ENCODE peak calls at places on chromosomes 7 and 10, in nine cellular contexts. O is hepatocyte, G is small intestine, E is cardiac muscle cell, U is neuronal stem cell, D is astrocyte, R is GM12878, C is breast epithelium, N is Panc1. S is an unnamed sample.

GRCh38 chr10:122154733-122155366 is 116.2 kb upstream of the BTBD16 start:
- DNase-seq in C (no peak), U (no peak), N (no peak), E (peak; percentile 42), R (no peak), D (peak; percentile 72), G (no peak), O (peak; percentile 30), S (no peak)

GRCh38 chr7:26293569-26294308 is 2.1 kb downstream of the SNX10 start:
- DNase-seq in U (no peak), R (peak; percentile 83), G (peak; percentile 24), N (no peak), C (no peak), D (no peak), E (no peak), O (no peak), S (peak; percentile 22)

GRCh38 chr10:3136763-3137611 is 35.6 kb downstream of the PITRM1 start:
- DNase-seq in N (no peak), C (no peak), U (no peak), G (no peak), R (no peak), O (no peak), E (no peak), D (peak; percentile 50), S (no peak)

GRCh38 chr10:11335167-11335652 is 276.2 kb downstream of the USP6NL start:
- DNase-seq in E (peak; percentile 53), N (no peak), G (no peak), C (no peak), R (no peak), U (no peak), D (peak; percentile 39), O (peak; percentile 67), S (no peak)

GRCh38 chr10:47316131-47316530 is 6.1 kb upstream of the GDF2 start:
- DNase-seq in R (no peak), U (no peak), N (no peak), O (no peak), E (no peak), C (no peak), D (no peak), G (no peak), S (no peak)

GRCh38 chr7:155361363-155361680 is 63.6 kb downstream of the INSIG1 start:
- DNase-seq in E (no peak), R (no peak), C (no peak), U (no peak), N (no peak), G (no peak), D (no peak), O (no peak), S (no peak)

GRCh38 chr10:79098596-79099015 is 29.8 kb downstream of the ZMIZ1 start:
- DNase-seq in N (no peak), O (no peak), R (peak; percentile 57), E (no peak), U (no peak), C (no peak), D (peak; percentile 79), G (no peak), S (no peak)

GRCh38 chr7:47496064-47496665 is 85.7 kb downstream of the TNS3 start:
- DNase-seq in O (no peak), E (no peak), R (no peak), U (no peak), N (no peak), C (no peak), G (no peak), D (no peak), S (no peak)

GRCh38 chr7:115662120-115662519 is 368.4 kb downstream of the TFEC start:
- DNase-seq in R (no peak), C (no peak), U (no peak), D (peak; percentile 12), G (no peak), E (no peak), O (no peak), N (no peak), S (no peak)

GRCh38 chr10:32367793-32368453 is 21.0 kb upstream of the EPC1 start:
- DNase-seq in U (no peak), R (no peak), O (peak; percentile 81), N (peak; percentile 56), G (peak; percentile 77), C (peak; percentile 68), E (peak; percentile 70), D (peak; percentile 30), S (peak; percentile 56)

GRCh38 chr7:92836489-92837213 is at the start of gene CDK6:
- DNase-seq in E (peak; percentile 88), R (no peak), U (peak; percentile 29), N (no peak), O (peak; percentile 85), G (peak; percentile 48), D (peak; percentile 61), C (peak; percentile 52), S (peak; percentile 44)

GRCh38 chr7:33459340-33459751 is 330.0 kb downstream of the BBS9 start:
- DNase-seq in G (peak; percentile 48), D (peak; percentile 29), C (no peak), E (peak; percentile 69), U (peak; percentile 41), N (peak; percentile 18), R (no peak), O (peak; percentile 46), S (no peak)

GRCh38 chr10:102775973-102776669 is 32.4 kb downstream of the WBP1L start:
- DNase-seq in U (no peak), D (peak; percentile 93), O (peak; percentile 86), G (no peak), C (no peak), E (peak; percentile 51), N (no peak), R (no peak), S (no peak)

GRCh38 chr10:21518629-21519321 is 6.7 kb downstream of the SKIDA1 start:
- DNase-seq in R (no peak), D (peak; percentile 71), N (no peak), C (no peak), G (no peak), E (peak; percentile 74), U (no peak), O (peak; percentile 52), S (no peak)

GRCh38 chr10:69574571-69574978 is 1.4 kb upstream of the NEUROG3 start:
- DNase-seq in N (no peak), E (no peak), D (no peak), O (no peak), C (no peak), U (no peak), G (no peak), R (no peak), S (no peak)

GRCh38 chr10:27658788-27659187 is 86.8 kb downstream of the MKX start:
- DNase-seq in G (no peak), U (no peak), D (peak; percentile 43), N (no peak), O (no peak), E (no peak), C (no peak), R (no peak), S (no peak)

GRCh38 chr7:47147213-47147631 is 434.7 kb downstream of the TNS3 start:
- DNase-seq in U (no peak), G (no peak), O (peak; percentile 12), N (no peak), D (peak; percentile 18), E (no peak), R (no peak), C (no peak), S (no peak)

GRCh38 chr10:103626178-103626577 is 132.7 kb downstream of the NEURL1 start:
- DNase-seq in C (no peak), O (no peak), N (no peak), D (no peak), E (no peak), U (no peak), R (no peak), G (no peak), S (no peak)

GRCh38 chr7:17564678-17565209 is 266.3 kb downstream of the AHR start:
- DNase-seq in N (no peak), D (peak; percentile 85), U (no peak), C (no peak), O (no peak), G (no peak), R (no peak), E (no peak), S (no peak)

GRCh38 chr7:39293424-39293823 is 272.8 kb upstream of the YAE1 start:
- DNase-seq in R (no peak), O (no peak), D (no peak), E (no peak), U (no peak), N (no peak), C (no peak), G (no peak), S (no peak)

GRCh38 chr7:110975476-110975875 is 115.5 kb upstream of the LRRN3 start:
- DNase-seq in E (no peak), G (no peak), U (no peak), C (no peak), N (no peak), R (no peak), O (no peak), D (no peak), S (no peak)

DNA sequence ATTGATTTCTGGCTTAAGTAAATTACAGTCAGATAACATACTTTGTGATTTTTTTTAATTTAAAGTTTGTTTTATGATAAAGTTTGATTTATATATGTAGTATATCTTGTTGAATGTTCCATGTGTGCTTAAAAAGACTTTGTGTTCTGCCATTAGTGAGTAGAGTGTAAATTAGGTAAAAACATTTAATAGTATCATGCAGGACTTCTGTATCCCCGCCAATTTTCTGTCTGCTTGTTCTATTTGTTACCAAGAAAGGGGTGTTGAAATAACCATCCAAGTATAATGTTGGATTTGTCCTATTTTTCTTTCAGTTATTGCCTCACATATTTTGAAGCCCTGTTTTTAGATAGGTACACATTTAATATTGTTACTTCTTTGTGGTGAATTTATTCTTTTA is 172.1 kb downstream of the CAMK1D start:
- DNase-seq in D (no peak), O (no peak), E (no peak), C (no peak), N (no peak), R (no peak), G (no peak), U (no peak), S (no peak)
- H3K9me3 ChIP-seq in D (no peaks in the 10 kb centered on the region), O (no peaks in the 10 kb centered on the region), E (no peaks in the 10 kb centered on the region), C (no peaks in the 10 kb centered on the region), N (no peaks in the 10 kb centered on the region), R (no peaks in the 10 kb centered on the region), G (no peaks in the 10 kb centered on the region), U (peaks cover 4% of the 10 kb centered on the region), S (no peaks in the 10 kb centered on the region)

GRCh38 chr7:138553805-138554204 is 93.7 kb downstream of the TRIM24 start:
- DNase-seq in E (no peak), U (no peak), O (no peak), R (no peak), G (no peak), N (no peak), D (no peak), C (no peak), S (no peak)
- H3K9me3 ChIP-seq in E (no peaks in the 10 kb centered on the region), U (peaks cover 63% of the 10 kb centered on the region), O (peaks cover 55% of the 10 kb centered on the region), R (peaks cover 27% of the 10 kb centered on the region), G (peaks cover 2% of the 10 kb centered on the region), N (peaks cover 47% of the 10 kb centered on the region), D (peaks cover 29% of the 10 kb centered on the region), C (peaks cover 34% of the 10 kb centered on the region), S (peaks cover 22% of the 10 kb centered on the region)

GRCh38 chr10:87782721-87783120 is 35.3 kb downstream of the ATAD1 start:
- DNase-seq in E (no peak), C (no peak), D (no peak), G (peak; percentile 23), U (no peak), R (no peak), N (no peak), O (no peak), S (no peak)
- H3K9me3 ChIP-seq in E (no peaks in the 10 kb centered on the region), C (no peaks in the 10 kb centered on the region), D (no peaks in the 10 kb centered on the region), G (no peaks in the 10 kb centered on the region), U (peaks cover 10% of the 10 kb centered on the region), R (peaks cover 1% of the 10 kb centered on the region), N (no peaks in the 10 kb centered on the region), O (no peaks in the 10 kb centered on the region), S (no peaks in the 10 kb centered on the region)

GRCh38 chr10:58456180-58456579 is 56.5 kb upstream of the BICC1 start:
- DNase-seq in E (no peak), R (no peak), U (no peak), N (no peak), G (no peak), D (no peak), O (no peak), C (no peak), S (no peak)
- H3K9me3 ChIP-seq in E (no peaks in the 10 kb centered on the region), R (no peaks in the 10 kb centered on the region), U (no peaks in the 10 kb centered on the region), N (no peaks in the 10 kb centered on the region), G (no peaks in the 10 kb centered on the region), D (no peaks in the 10 kb centered on the region), O (no peaks in the 10 kb centered on the region), C (no peaks in the 10 kb centered on the region), S (no peaks in the 10 kb centered on the region)

S was measured in T-helper 17 cell.